ENCODE peak calls at places on chromosomes 4 and X, in eight cellular contexts. R, Y, V, C, I, H, O and X are unnamed samples.
A peak's percentile ranks its signal among the peaks of the same experiment; 100 is the strongest.

GRCh38 chr4:78568640-78569261 is 17.2 kb downstream of the ANXA3 start:
- DNase-seq in V (no peak), I (no peak), C (no peak), Y (no peak), H (no peak), O (no peak), R (no peak), X (no peak)

GRCh38 chrX:111164728-111165127 is 68.7 kb downstream of the PAK3 start:
- DNase-seq in C (no peak), I (peak; percentile 13), O (no peak), R (no peak), H (no peak), V (no peak), Y (no peak), X (no peak)

GRCh38 chr4:86557526-86557925 is 36.6 kb upstream of the PTPN13 start:
- DNase-seq in V (no peak), O (no peak), R (no peak), I (no peak), C (no peak), H (no peak), Y (no peak), X (no peak)

GRCh38 chr4:1199556-1200331 is 27.4 kb upstream of the SPON2 start:
- DNase-seq in C (peak; percentile 62), H (no peak), O (no peak), I (peak; percentile 11), Y (peak; percentile 35), V (no peak), R (peak; percentile 61), X (no peak)

GRCh38 chr4:548976-549375 is 27.1 kb downstream of the TMEM271 start:
- DNase-seq in Y (no peak), V (no peak), C (no peak), H (no peak), O (no peak), I (no peak), R (no peak), X (no peak)

GRCh38 chr4:154332681-154333421 is 158.7 kb downstream of the DCHS2 start:
- DNase-seq in I (peak; percentile 77), Y (peak; percentile 80), H (peak; percentile 11), O (peak; percentile 9), C (no peak), V (no peak), R (peak; percentile 77), X (no peak)

GRCh38 chrX:40171513-40172168 is 73.9 kb upstream of the BCOR start:
- DNase-seq in I (peak; percentile 41), R (peak; percentile 81), Y (peak; percentile 87), O (no peak), C (peak; percentile 67), H (peak; percentile 35), V (no peak), X (no peak)

GRCh38 chr4:114941522-114941921 is 171.9 kb downstream of the NDST4 start:
- DNase-seq in O (no peak), Y (no peak), V (no peak), R (no peak), C (no peak), H (no peak), I (no peak), X (no peak)

GRCh38 chrX:133474559-133474958 is 59.3 kb upstream of the GPC4 start:
- DNase-seq in Y (no peak), I (no peak), V (no peak), R (no peak), O (no peak), H (no peak), C (no peak), X (no peak)

GRCh38 chrX:148135738-148136137 is 154.6 kb downstream of the FMR1NB start:
- DNase-seq in C (no peak), Y (no peak), R (no peak), H (no peak), I (no peak), V (no peak), O (no peak), X (no peak)

GRCh38 chrX:13891367-13892146 is 74.7 kb upstream of the GPM6B start:
- DNase-seq in I (peak; percentile 14), H (no peak), Y (no peak), C (no peak), R (no peak), V (no peak), O (no peak), X (no peak)

GRCh38 chrX:49054073-49054762 is 4.6 kb upstream of the CCDC120 start:
- DNase-seq in Y (no peak), I (no peak), H (no peak), C (no peak), V (no peak), O (no peak), R (no peak), X (no peak)

GRCh38 chrX:149641832-149642231 is 10.2 kb upstream of the TMEM185A start:
- DNase-seq in Y (no peak), I (no peak), O (no peak), V (no peak), H (no peak), C (no peak), R (no peak), X (no peak)

DNA sequence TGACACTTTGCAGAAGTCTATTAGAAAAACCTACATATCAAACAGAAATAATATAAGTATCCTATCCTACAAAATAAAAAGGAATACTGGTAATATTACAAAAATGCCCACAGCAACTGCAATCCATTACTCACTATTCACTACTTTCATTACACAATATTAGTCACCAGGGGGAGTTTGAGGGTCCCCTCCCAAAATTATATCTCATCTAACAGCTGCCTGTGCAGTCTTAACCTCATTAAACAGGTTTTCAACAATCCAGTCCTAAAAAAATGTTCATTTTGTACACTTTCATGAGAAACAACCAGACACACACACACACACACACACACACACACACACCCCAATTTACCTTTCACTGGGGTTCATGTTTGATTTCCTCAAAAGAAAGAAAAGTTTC is 2.9 kb downstream of the CLOCK start:
- DNase-seq in I (no peak), H (no peak), V (no peak), C (no peak), O (no peak), R (no peak), Y (no peak), X (no peak)
- H3K27ac ChIP-seq in I (no peak overlapping the region), H (no peak overlapping the region), V (no peak overlapping the region), C (no peak overlapping the region), O (no peak overlapping the region), R (no peak overlapping the region), Y (no peak overlapping the region), X (no peak overlapping the region)

DNA sequence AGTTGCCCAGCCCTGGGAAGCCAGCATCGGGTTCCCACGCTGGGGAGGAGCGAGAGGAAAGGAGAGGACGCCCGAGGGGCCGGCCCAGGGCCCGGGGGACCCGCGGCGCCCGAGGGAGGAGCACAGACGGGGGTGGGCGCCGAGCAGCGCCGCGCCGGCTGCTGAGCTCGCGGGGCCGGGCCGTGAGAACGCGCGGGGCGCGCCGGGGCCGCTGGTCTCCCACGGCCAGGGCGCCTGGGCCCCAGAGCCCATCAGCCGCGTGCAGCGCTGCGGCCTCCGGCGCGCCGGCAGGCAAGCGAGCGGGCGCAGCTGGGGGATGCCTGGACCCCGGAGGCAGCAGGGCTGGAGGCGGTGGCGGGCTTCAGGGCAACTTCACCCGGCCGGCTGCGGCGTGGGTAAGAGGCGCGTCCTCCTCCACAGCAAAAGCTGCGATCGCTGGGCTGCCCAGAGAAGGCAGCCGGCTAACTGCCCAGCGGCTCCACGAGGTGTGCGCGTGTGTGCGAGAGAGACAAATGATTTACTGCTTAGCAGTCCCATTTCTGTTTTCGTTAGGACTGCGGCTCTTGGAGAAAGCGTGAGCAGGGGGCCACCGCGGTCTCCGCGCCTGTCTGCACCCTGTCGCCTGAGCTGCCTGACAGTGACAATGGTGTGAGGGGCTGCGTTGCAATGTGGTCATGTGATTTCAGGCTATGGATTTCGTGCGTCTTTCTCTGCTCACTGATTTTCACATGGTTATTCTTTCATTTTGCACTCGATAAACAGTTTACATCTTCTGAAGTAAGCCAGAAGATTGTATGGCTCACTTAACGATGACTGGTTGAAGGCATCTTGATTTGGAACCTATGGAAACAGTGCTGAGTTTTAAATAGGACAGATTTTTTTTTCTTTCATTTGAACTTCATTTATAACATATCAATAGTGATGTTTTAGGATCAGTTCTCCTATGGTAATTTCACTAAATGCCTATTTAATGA is 1.2 kb downstream of the GUCY1A1 start:
- DNase-seq in I (peak; percentile 46), Y (peak; percentile 91), C (peak; percentile 80), V (peak; percentile 74), H (peak; percentile 71), O (peak; percentile 6), R (peak; percentile 86), X (no peak)
- H3K27ac ChIP-seq in I (no peak overlapping the region), Y (peak overlapping the region; percentile 88), C (peak overlapping the region; percentile 90), V (peak overlapping the region; percentile 91), H (peak overlapping the region; percentile 95), O (no peak overlapping the region), R (peak overlapping the region; percentile 85), X (peak overlapping the region; percentile 89)

GRCh38 chr4:24262616-24263015 is 321.7 kb downstream of the DHX15 start:
- DNase-seq in Y (no peak), V (no peak), R (no peak), I (no peak), H (no peak), O (no peak), C (no peak), X (no peak)
- H3K27ac ChIP-seq in Y (peak overlapping the region; percentile 19), V (no peak overlapping the region), R (no peak overlapping the region), I (no peak overlapping the region), H (no peak overlapping the region), O (no peak overlapping the region), C (no peak overlapping the region), X (no peak overlapping the region)

DNA sequence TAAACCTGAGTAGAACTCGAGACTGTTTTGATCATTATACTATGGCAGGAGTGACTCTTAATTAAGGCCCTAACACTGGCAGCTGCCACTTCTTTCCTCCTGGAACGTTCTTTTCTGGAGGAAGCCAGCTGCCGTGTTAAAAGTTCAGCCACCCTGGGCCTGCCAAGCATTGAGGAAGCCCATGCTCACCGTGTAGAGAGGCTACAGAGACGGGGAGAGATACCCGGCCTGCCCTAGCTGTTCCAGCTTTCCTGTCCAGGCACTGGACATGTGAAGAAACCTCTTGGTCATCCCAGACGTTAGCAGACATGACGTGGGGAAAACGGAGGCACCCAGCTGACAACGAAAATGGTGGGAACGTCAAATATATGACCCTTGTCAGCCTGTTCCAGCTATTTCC is 274.1 kb downstream of the ARHGAP10 start:
- DNase-seq in O (no peak), R (no peak), H (no peak), Y (no peak), I (no peak), V (no peak), C (no peak), X (peak; percentile 53)
- H3K27ac ChIP-seq in O (no peak overlapping the region), R (no peak overlapping the region), H (no peak overlapping the region), Y (no peak overlapping the region), I (no peak overlapping the region), V (no peak overlapping the region), C (no peak overlapping the region), X (no peak overlapping the region)